ENCODE peak calls at places on chromosomes 16 and 17, in seven cellular contexts. L is GM13977, Y is GM03348, N is cardiac muscle cell, I is cardiac fibroblast, A is NCI-H2171 treated with DMSO at 0.1 percent for 48 hours, R is hippocampal formation. T is an unnamed sample.

GRCh38 chr16:84175351-84176081 is 11.3 kb downstream of the TAF1C start:
- DNase-seq in L (peak; percentile 70), Y (peak; percentile 86), N (peak; percentile 74), I (no peak), A (peak; percentile 59), R (no peak), T (peak; percentile 52)

GRCh38 chr17:37570527-37571093 is 38.6 kb downstream of the SYNRG start:
- DNase-seq in L (peak; percentile 34), Y (peak; percentile 48), N (peak; percentile 63), I (peak; percentile 52), A (peak; percentile 25), R (no peak), T (peak; percentile 66)

GRCh38 chr16:11198817-11199216 is 57.2 kb downstream of the SOCS1 start:
- DNase-seq in L (no peak), Y (no peak), N (no peak), I (no peak), A (peak; percentile 86), R (no peak), T (no peak)

GRCh38 chr17:74220966-74221814 is 7.8 kb downstream of the TTYH2 start:
- DNase-seq in L (no peak), Y (no peak), N (no peak), I (no peak), A (no peak), R (no peak), T (no peak)

GRCh38 chr17:9162275-9162985 is 141.1 kb downstream of the NTN1 start:
- DNase-seq in L (no peak), Y (no peak), N (no peak), I (no peak), A (peak; percentile 5), R (no peak), T (no peak)

GRCh38 chr17:13813347-13814240 is 211.9 kb upstream of the HS3ST3A1 start:
- DNase-seq in L (no peak), Y (no peak), N (peak; percentile 19), I (no peak), A (no peak), R (no peak), T (no peak)

GRCh38 chr16:50547340-50547865 is 793 bp upstream of the NKD1 start:
- DNase-seq in L (peak; percentile 74), Y (no peak), N (peak; percentile 46), I (peak; percentile 1), A (peak; percentile 29), R (peak; percentile 12), T (no peak)

GRCh38 chr17:6070280-6070894 is at the start of gene WSCD1:
- DNase-seq in L (peak; percentile 66), Y (peak; percentile 61), N (peak; percentile 80), I (no peak), A (peak; percentile 23), R (peak; percentile 58), T (no peak)

GRCh38 chr16:424033-424622 is 1.3 kb upstream of the RAB11FIP3 start:
- DNase-seq in L (no peak), Y (peak; percentile 94), N (no peak), I (peak; percentile 99), A (no peak), R (peak; percentile 43), T (peak; percentile 84)

GRCh38 chr17:74893936-74894671 is 671 bp upstream of the FADS6 start:
- DNase-seq in L (no peak), Y (no peak), N (no peak), I (no peak), A (no peak), R (no peak), T (no peak)

GRCh38 chr16:6682142-6682811 is 650.4 kb upstream of the RBFOX1 start:
- DNase-seq in L (peak; percentile 8), Y (peak; percentile 18), N (peak; percentile 74), I (no peak), A (peak; percentile 21), R (peak; percentile 11), T (no peak)

GRCh38 chr17:78748730-78749317 is 33.2 kb downstream of the CYTH1 start:
- DNase-seq in L (no peak), Y (peak; percentile 54), N (no peak), I (peak; percentile 58), A (no peak), R (no peak), T (peak; percentile 10)

GRCh38 chr17:28433696-28434095 is 27.7 kb upstream of the SLC46A1 start:
- DNase-seq in L (no peak), Y (no peak), N (no peak), I (no peak), A (no peak), R (no peak), T (no peak)

GRCh38 chr16:58109330-58109729 is 19.9 kb downstream of the CFAP20 start:
- DNase-seq in L (no peak), Y (no peak), N (no peak), I (no peak), A (no peak), R (no peak), T (no peak)

GRCh38 chr17:35164716-35165115 is 17.1 kb downstream of the UNC45B start:
- DNase-seq in L (no peak), Y (no peak), N (no peak), I (no peak), A (no peak), R (no peak), T (no peak)

GRCh38 chr16:23145186-23145585 is 4.1 kb downstream of the USP31 start:
- DNase-seq in L (no peak), Y (no peak), N (no peak), I (no peak), A (no peak), R (no peak), T (no peak)

GRCh38 chr17:16269658-16270057 is 52.6 kb downstream of the PIGL start:
- DNase-seq in L (no peak), Y (peak; percentile 77), N (no peak), I (peak; percentile 64), A (no peak), R (no peak), T (no peak)

GRCh38 chr17:42989146-42989545 is 8.8 kb downstream of the RUNDC1 start:
- DNase-seq in L (no peak), Y (no peak), N (no peak), I (no peak), A (no peak), R (no peak), T (no peak)

GRCh38 chr17:6666077-6666521 is 14.5 kb downstream of the C17orf100 start:
- DNase-seq in L (peak; percentile 78), Y (peak; percentile 89), N (peak; percentile 85), I (peak; percentile 90), A (peak; percentile 42), R (peak; percentile 67), T (peak; percentile 82)

GRCh38 chr17:5837055-5837491 is 233.1 kb upstream of the WSCD1 start:
- DNase-seq in L (no peak), Y (peak; percentile 28), N (no peak), I (no peak), A (no peak), R (no peak), T (peak; percentile 69)

GRCh38 chr16:15972046-15972868 is 22.8 kb downstream of the ABCC1 start:
- DNase-seq in L (no peak), Y (no peak), N (no peak), I (no peak), A (no peak), R (no peak), T (no peak)

GRCh38 chr16:64094170-64094960 is 1027.5 kb downstream of the CDH11 start:
- DNase-seq in L (no peak), Y (no peak), N (no peak), I (peak; percentile 5), A (no peak), R (no peak), T (no peak)

GRCh38 chr17:50893183-50893993 is 27.2 kb upstream of the TOB1 start:
- DNase-seq in L (no peak), Y (no peak), N (no peak), I (peak; percentile 57), A (no peak), R (peak; percentile 67), T (no peak)

GRCh38 chr17:51255673-51256072 is 4.2 kb downstream of the MBTD1 start:
- DNase-seq in L (no peak), Y (no peak), N (no peak), I (no peak), A (no peak), R (no peak), T (no peak)

GRCh38 chr17:74179576-74179975 is 23.9 kb upstream of the RPL38 start:
- DNase-seq in L (no peak), Y (no peak), N (no peak), I (no peak), A (no peak), R (no peak), T (no peak)

T was measured in endothelial cell of umbilical vein.